ENCODE peak calls at places on chromosomes 11 and 22, in five cellular contexts. T is fibroblast of lung, A is AG04450, O is prostate gland, M is heart right ventricle. F is an unnamed sample.
A peak's percentile ranks its signal among the peaks of the same experiment; 100 is the strongest.

GRCh38 chr22:49903322-49904039 is 14.8 kb downstream of the ALG12 start:
- DNase-seq in A (no peak), T (no peak), M (no peak), O (no peak), F (no peak)

GRCh38 chr11:64146036-64146943 is 19.6 kb downstream of the MACROD1 start:
- DNase-seq in A (no peak), M (peak; percentile 44), T (no peak), O (no peak), F (no peak)

GRCh38 chr11:130580372-130580771 is 131.9 kb downstream of the ADAMTS15 start:
- DNase-seq in O (no peak), M (no peak), A (peak; percentile 20), T (peak; percentile 99), F (peak; percentile 97)

GRCh38 chr22:50236731-50237409 is 8.0 kb downstream of the TUBGCP6 start:
- DNase-seq in O (no peak), M (no peak), T (no peak), A (no peak), F (no peak)

GRCh38 chr11:32829680-32830412 is at the start of gene PRRG4:
- DNase-seq in M (peak; percentile 50), T (peak; percentile 53), A (no peak), O (peak; percentile 74), F (no peak)

GRCh38 chr11:129643031-129643721 is 172.5 kb upstream of the TMEM45B start:
- DNase-seq in O (peak; percentile 93), A (no peak), M (no peak), T (peak; percentile 68), F (peak; percentile 99)

GRCh38 chr22:24207264-24208011 is 26.2 kb downstream of the SUSD2 start:
- DNase-seq in M (no peak), A (no peak), T (peak; percentile 35), O (no peak), F (no peak)

GRCh38 chr22:28582806-28583205 is 96.8 kb downstream of the TTC28 start:
- DNase-seq in O (no peak), A (peak; percentile 45), T (peak; percentile 86), M (no peak), F (no peak)

GRCh38 chr11:75313457-75314272 is 37.8 kb downstream of the ARRB1 start:
- DNase-seq in A (no peak), M (peak; percentile 60), O (no peak), T (peak; percentile 55), F (no peak)

GRCh38 chr22:20549232-20549841 is 41.9 kb downstream of the MED15 start:
- DNase-seq in T (peak; percentile 58), O (no peak), M (no peak), A (no peak), F (no peak)

GRCh38 chr11:47498584-47499152 is 49.7 kb upstream of the RAPSN start:
- DNase-seq in O (no peak), M (no peak), A (no peak), T (no peak), F (no peak)

GRCh38 chr11:47498149-47498548 is 49.2 kb upstream of the RAPSN start:
- DNase-seq in O (no peak), M (no peak), A (no peak), T (no peak), F (no peak)

GRCh38 chr11:47499160-47499559 is 50.2 kb upstream of the RAPSN start:
- DNase-seq in O (no peak), A (no peak), M (no peak), T (no peak), F (no peak)

GRCh38 chr11:47500121-47500520 is 51.2 kb upstream of the RAPSN start:
- DNase-seq in A (no peak), M (no peak), O (no peak), T (no peak), F (no peak)

GRCh38 chr11:47499614-47500013 is 50.7 kb upstream of the RAPSN start:
- DNase-seq in O (no peak), A (no peak), M (no peak), T (no peak), F (no peak)
- H3K27ac ChIP-seq in O (no peak overlapping the region), A (no peak overlapping the region), M (no peak overlapping the region), T (no peak overlapping the region), F (no peak overlapping the region)

DNA sequence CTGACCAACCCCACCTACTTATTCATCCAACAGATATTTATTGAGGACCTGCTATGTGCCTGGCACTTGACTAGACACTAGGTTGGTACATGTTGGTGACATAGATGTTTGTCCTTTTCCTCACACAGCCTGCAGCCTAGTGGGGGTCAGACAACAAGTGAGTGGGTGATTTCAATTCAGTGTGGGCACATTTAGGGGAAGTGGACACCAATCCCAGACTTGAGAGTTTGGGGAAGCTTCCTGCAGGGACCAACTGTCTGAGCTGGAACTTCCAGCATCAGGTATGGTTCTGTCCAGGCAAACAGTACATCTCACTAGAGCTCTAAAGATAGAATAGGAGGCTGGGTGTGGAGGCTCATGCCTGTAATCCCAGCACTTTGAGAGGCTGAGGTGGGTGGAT is 5.8 kb upstream of the BCL9L start:
- DNase-seq in A (no peak), O (no peak), M (no peak), T (no peak), F (no peak)
- H3K27ac ChIP-seq in A (no peak overlapping the region), O (no peak overlapping the region), M (no peak overlapping the region), T (no peak overlapping the region), F (no peak overlapping the region)

GRCh38 chr11:66567787-66568123 is 651 bp downstream of the CTSF start:
- DNase-seq in M (no peak), T (no peak), O (no peak), A (no peak), F (no peak)

GRCh38 chr11:66570117-66570825 is 1.9 kb upstream of the CTSF start:
- DNase-seq in A (no peak), T (no peak), O (no peak), M (no peak), F (no peak)

GRCh38 chr11:66569076-66569475 is 670 bp upstream of the CTSF start:
- DNase-seq in T (no peak), A (no peak), M (no peak), O (no peak), F (no peak)

GRCh38 chr11:66566221-66566620 is 2.2 kb downstream of the CTSF start:
- DNase-seq in T (no peak), O (no peak), M (no peak), A (no peak), F (no peak)

GRCh38 chr11:66568124-66568916 is at the start of gene CTSF:
- DNase-seq in M (peak; percentile 91), T (peak; percentile 60), A (peak; percentile 24), O (peak; percentile 87), F (peak; percentile 22)
- H3K27ac ChIP-seq in M (no peak within 1 kb of the TSS), T (no peak within 1 kb of the TSS), A (no peak within 1 kb of the TSS), O (peak within 1 kb of the TSS; percentile 56), F (no peak within 1 kb of the TSS)

DNA sequence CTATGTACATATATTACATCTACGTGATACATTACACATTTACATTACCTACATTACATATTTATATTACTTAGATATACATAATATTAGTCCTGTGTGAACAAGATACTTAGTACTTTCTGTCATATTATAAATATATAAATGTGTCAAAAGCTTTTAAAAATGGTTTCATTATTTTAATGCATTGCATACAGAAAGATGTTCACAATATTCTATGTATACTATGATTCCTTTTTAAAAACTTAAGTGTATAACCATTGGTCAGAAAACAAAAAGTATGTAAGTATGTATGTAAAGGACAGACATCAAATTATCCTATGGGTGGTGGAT is 647 bp upstream of the ZW10 start:
- DNase-seq in M (no peak), T (no peak), A (no peak), O (no peak), F (no peak)
- H3K27ac ChIP-seq in M (peak overlapping the region; percentile 32), T (peak overlapping the region; percentile 93), A (no peak overlapping the region), O (peak overlapping the region; percentile 77), F (peak overlapping the region; percentile 60)